ENCODE peak calls at places on chromosomes 7 and 10, in five cellular contexts. N is upper lobe of right lung, F is psoas muscle, H is lower lobe of right lung, Z is mesothelial cell of epicardium. B is an unnamed sample.

GRCh38 chr10:101575580-101576228 is 12.4 kb downstream of the POLL start:
- DNase-seq in F (peak), N (peak), H (no peak), Z (no peak), B (no peak)

GRCh38 chr10:29081971-29082699 is 206.7 kb upstream of the LYZL1 start:
- DNase-seq in N (no peak), H (no peak), F (no peak), Z (no peak), B (no peak)

GRCh38 chr7:77569514-77570232 is 32.6 kb downstream of the PTPN12 start:
- DNase-seq in Z (no peak), N (no peak), F (no peak), H (no peak), B (no peak)

GRCh38 chr10:79322616-79323566 is 24.4 kb upstream of the PPIF start:
- DNase-seq in H (peak), Z (no peak), N (no peak), F (peak), B (peak)

GRCh38 chr7:31782411-31782991 is 95.5 kb downstream of the PPP1R17 start:
- DNase-seq in H (no peak), Z (no peak), N (no peak), F (no peak), B (no peak)

GRCh38 chr10:72692897-72693598 is 1.1 kb downstream of the MCU start:
- DNase-seq in N (no peak), F (no peak), H (no peak), Z (no peak), B (no peak)

GRCh38 chr10:87751274-87751673 is 66.8 kb downstream of the ATAD1 start:
- DNase-seq in H (no peak), F (no peak), Z (no peak), N (no peak), B (no peak)

GRCh38 chr10:70932415-70933196 is 44.2 kb upstream of the PCBD1 start:
- DNase-seq in Z (peak), N (no peak), H (no peak), F (no peak), B (no peak)

GRCh38 chr7:24877790-24878311 is 102.1 kb downstream of the OSBPL3 start:
- DNase-seq in F (no peak), Z (no peak), H (no peak), N (no peak), B (no peak)

GRCh38 chr7:20722941-20723340 is 63.7 kb downstream of the SP8 start:
- DNase-seq in Z (no peak), H (no peak), F (no peak), N (no peak), B (no peak)

GRCh38 chr10:14142631-14143270 is 188.0 kb downstream of the FRMD4A start:
- DNase-seq in F (no peak), H (no peak), Z (no peak), N (no peak), B (no peak)

GRCh38 chr7:29370531-29371314 is 176.1 kb downstream of the CHN2 start:
- DNase-seq in Z (no peak), F (no peak), H (no peak), N (no peak), B (no peak)

GRCh38 chr7:64951250-64951848 is 39.5 kb downstream of the ZNF117 start:
- DNase-seq in F (no peak), Z (no peak), N (no peak), H (no peak), B (no peak)

GRCh38 chr10:26407406-26407969 is 30.7 kb upstream of the APBB1IP start:
- DNase-seq in Z (no peak), N (no peak), F (no peak), H (no peak), B (no peak)

GRCh38 chr10:1347962-1348772 is 292.0 kb downstream of the WDR37 start:
- DNase-seq in Z (no peak), F (no peak), H (no peak), N (no peak), B (no peak)

GRCh38 chr10:78549536-78549935 is 515.9 kb downstream of the RPS24 start:
- DNase-seq in F (no peak), Z (no peak), H (no peak), N (no peak), B (no peak)

GRCh38 chr10:80357000-80357803 is 621 bp downstream of the DYDC2 start:
- DNase-seq in H (no peak), Z (peak), N (no peak), F (no peak), B (no peak)

GRCh38 chr7:37212526-37212925 is 236.1 kb downstream of the ELMO1 start:
- DNase-seq in F (no peak), N (no peak), H (no peak), Z (no peak), B (no peak)

GRCh38 chr10:31075434-31075833 is 43.8 kb upstream of the ZNF438 start:
- DNase-seq in N (no peak), H (no peak), F (no peak), Z (no peak), B (no peak)

GRCh38 chr10:689433-690226 is at the start of gene DIP2C:
- DNase-seq in F (peak), N (peak), Z (peak), H (peak), B (peak)

GRCh38 chr10:49187950-49188761 is at the start of gene TMEM273:
- DNase-seq in Z (no peak), F (peak), H (peak), N (peak), B (peak)

DNA sequence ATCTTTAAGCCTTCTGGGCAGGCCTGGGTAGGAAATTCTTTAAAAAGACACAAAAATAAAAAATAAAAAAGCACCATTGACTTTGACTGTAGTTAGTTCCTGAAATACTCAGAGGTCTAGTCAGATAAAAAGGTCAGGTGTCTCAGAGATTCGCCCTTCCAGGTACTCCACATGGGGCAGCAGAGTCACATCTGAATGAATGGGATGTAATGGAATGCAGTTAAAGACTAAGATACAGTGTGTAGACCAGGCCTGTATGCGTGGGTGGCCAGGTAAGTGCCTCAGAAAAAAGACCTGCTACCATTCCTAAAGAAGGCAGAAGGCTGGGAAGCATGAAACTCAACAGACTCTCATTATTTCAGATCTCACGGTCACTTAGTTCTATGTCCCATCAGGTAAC is 68.6 kb upstream of the SEM1 start:
- DNase-seq in Z (no peak), H (no peak), F (no peak), N (no peak), B (no peak)
- TF ChIP-seq CTCF in Z (no peak), H (no peak), F (no peak), N (no peak), B (no peak)

GRCh38 chr7:76393116-76394031 is 16.1 kb downstream of the SSC4D start:
- DNase-seq in Z (peak), H (peak), N (peak), F (peak), B (peak)
- TF ChIP-seq CTCF in Z (no peak), H (no peak), N (no peak), F (no peak), B (no peak)

DNA sequence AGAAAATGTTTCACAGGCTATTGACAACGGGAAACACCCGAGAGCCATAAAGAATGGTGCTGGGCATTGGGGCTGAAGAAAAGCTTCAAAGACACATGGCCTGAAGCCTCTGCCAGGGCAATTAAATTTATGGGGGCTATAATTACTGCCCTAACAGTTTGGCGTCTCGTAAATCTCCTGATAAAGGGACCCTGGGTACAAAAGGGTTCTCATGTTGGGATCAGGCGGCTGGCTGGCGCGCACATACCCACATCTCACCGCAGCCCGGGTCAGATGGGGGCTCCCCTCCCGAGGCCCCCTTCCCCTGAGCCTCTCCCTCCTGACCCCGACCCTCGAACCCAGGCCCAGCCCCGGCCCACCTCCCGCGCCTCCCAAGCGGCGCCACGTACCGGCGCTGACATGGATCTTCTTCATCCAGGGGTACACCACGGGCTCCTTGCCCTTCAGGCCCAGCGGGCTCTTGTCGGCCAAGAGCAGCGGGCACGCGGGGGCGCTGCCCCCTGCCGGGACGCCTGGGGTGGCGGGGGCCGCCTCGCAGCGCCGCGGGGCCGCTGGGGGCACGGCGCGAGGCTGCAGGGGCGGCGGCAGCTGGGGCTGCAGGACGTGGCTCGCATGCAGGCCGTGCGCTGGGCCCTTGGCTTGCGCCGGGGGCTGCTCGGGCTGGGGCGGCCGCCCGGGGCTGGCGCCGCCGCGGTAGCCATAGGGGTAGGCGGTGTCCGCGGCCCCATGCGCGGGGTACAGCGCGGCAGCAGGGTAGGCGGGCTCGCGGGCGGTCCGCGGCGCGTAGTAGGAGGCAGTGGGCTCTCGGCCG is 623 bp downstream of the HOXA4 start:
- DNase-seq in H (peak), N (peak), Z (peak), F (peak), B (no peak)
- TF ChIP-seq CTCF in H (peak), N (no peak), Z (no peak), F (peak), B (no peak)

GRCh38 chr7:28205505-28205904 is 24.9 kb upstream of the JAZF1 start:
- DNase-seq in F (no peak), N (no peak), H (no peak), Z (no peak), B (no peak)
- TF ChIP-seq CTCF in F (no peak), N (no peak), H (no peak), Z (no peak), B (no peak)

B was measured in ascending aorta.